ENCODE peak calls at places on chromosome 12, in ten cellular contexts. U is EH; J is tibial artery; M is nucleus accumbens; T is left cardiac atrium; H is NCI-H1417; S is stimulated activated CD8-positive, alpha-beta memory T cell treated with anti-CD3 and anti-CD28 coated beads, Interleukin-4, amount 100 ng/mL, for 24 hours; W is HT-29; C is NCI-H510A treated with DMSO at 0.1 percent for 48 hours; N is cardiac fibroblast. Z is an unnamed sample.

GRCh38 chr12:80697270-80697887 is 10.1 kb upstream of the MYF6 start:
- DNase-seq in U (no peak), J (no peak), M (no peak), T (no peak), H (no peak), S (no peak), W (no peak), C (no peak), N (no peak), Z (no peak)

GRCh38 chr12:81542065-81542464 is 217.1 kb downstream of the PPFIA2 start:
- DNase-seq in U (no peak), J (no peak), M (no peak), T (no peak), H (no peak), S (no peak), W (no peak), C (no peak), N (no peak), Z (peak)

GRCh38 chr12:95200128-95200973 is 16.9 kb downstream of the FGD6 start:
- DNase-seq in U (no peak), J (no peak), M (no peak), T (no peak), H (no peak), S (no peak), W (peak), C (no peak), N (peak), Z (peak)

GRCh38 chr12:29726321-29726692 is 57.4 kb downstream of the TMTC1 start:
- DNase-seq in U (no peak), J (no peak), M (no peak), T (no peak), H (no peak), S (no peak), W (no peak), C (no peak), N (peak), Z (peak)

GRCh38 chr12:25388216-25388615 is 137.5 kb upstream of the KRAS start:
- DNase-seq in U (peak), J (no peak), M (no peak), T (no peak), H (no peak), S (peak), W (no peak), C (no peak), N (no peak), Z (no peak)

GRCh38 chr12:124147579-124147978 is 147.3 kb upstream of the RFLNA start:
- DNase-seq in U (no peak), J (no peak), M (no peak), T (no peak), H (no peak), S (no peak), W (no peak), C (peak), N (no peak), Z (no peak)

GRCh38 chr12:83954939-83955601 is 957.5 kb downstream of the SLC6A15 start:
- DNase-seq in U (peak), J (no peak), M (no peak), T (no peak), H (no peak), S (no peak), W (peak), C (no peak), N (no peak), Z (peak)

GRCh38 chr12:111626230-111626629 is 27.1 kb upstream of the ATXN2 start:
- DNase-seq in U (no peak), J (no peak), M (no peak), T (no peak), H (no peak), S (no peak), W (no peak), C (no peak), N (no peak), Z (no peak)

GRCh38 chr12:130849561-130850417 is 10.7 kb upstream of the STX2 start:
- DNase-seq in U (no peak), J (no peak), M (no peak), T (no peak), H (no peak), S (no peak), W (peak), C (no peak), N (no peak), Z (no peak)

GRCh38 chr12:26317942-26318565 is 122.7 kb downstream of the SSPN start:
- DNase-seq in U (peak), J (no peak), M (no peak), T (no peak), H (no peak), S (no peak), W (no peak), C (no peak), N (peak), Z (peak)

GRCh38 chr12:27623645-27624044 is 72.6 kb upstream of the REP15 start:
- DNase-seq in U (peak), J (no peak), M (no peak), T (no peak), H (no peak), S (no peak), W (no peak), C (no peak), N (peak), Z (peak)

GRCh38 chr12:67455236-67455635 is 186.1 kb downstream of the CAND1 start:
- DNase-seq in U (no peak), J (no peak), M (no peak), T (no peak), H (no peak), S (no peak), W (no peak), C (no peak), N (no peak), Z (no peak)

GRCh38 chr12:100279612-100280244 is 12.8 kb downstream of the SCYL2 start:
- DNase-seq in U (peak), J (no peak), M (no peak), T (no peak), H (no peak), S (no peak), W (no peak), C (no peak), N (peak), Z (peak)

GRCh38 chr12:56928262-56928661 is 5.9 kb downstream of the SDR9C7 start:
- DNase-seq in U (no peak), J (no peak), M (no peak), T (no peak), H (no peak), S (no peak), W (no peak), C (no peak), N (no peak), Z (peak)

GRCh38 chr12:47969845-47970244 is 6.4 kb downstream of the TMEM106C start:
- DNase-seq in U (no peak), J (no peak), M (no peak), T (no peak), H (no peak), S (no peak), W (no peak), C (no peak), N (no peak), Z (no peak)

GRCh38 chr12:123935956-123936355 is 36.7 kb downstream of the CCDC92 start:
- DNase-seq in U (no peak), J (no peak), M (no peak), T (no peak), H (no peak), S (no peak), W (no peak), C (no peak), N (no peak), Z (no peak)

GRCh38 chr12:20339060-20339459 is 29.3 kb upstream of the PDE3A start:
- DNase-seq in U (peak), J (no peak), M (no peak), T (no peak), H (no peak), S (no peak), W (no peak), C (no peak), N (no peak), Z (peak)

GRCh38 chr12:81546811-81547210 is 212.3 kb downstream of the PPFIA2 start:
- DNase-seq in U (no peak), J (no peak), M (no peak), T (no peak), H (no peak), S (no peak), W (no peak), C (no peak), N (no peak), Z (no peak)